ENCODE peak calls at places on chromosomes 13 and 19, in five cellular contexts. S is fibroblast of villous mesenchyme, Q is breast epithelium, L is WTC11, G is GM20000. O is an unnamed sample.

GRCh38 chr13:33004454-33004853 is 11.8 kb upstream of the KL start:
- DNase-seq in L (no peak), S (peak), G (no peak), Q (no peak), O (no peak)

GRCh38 chr19:53131732-53132131 is 978 bp downstream of the ZNF415 start:
- DNase-seq in L (no peak), Q (no peak), G (no peak), S (no peak), O (no peak)

GRCh38 chr13:42798118-42798517 is 16.7 kb downstream of the FAM216B start:
- DNase-seq in G (no peak), Q (no peak), L (no peak), S (no peak), O (no peak)

GRCh38 chr13:54614729-54615128 is 1586.1 kb downstream of the OLFM4 start:
- DNase-seq in Q (no peak), L (no peak), G (no peak), S (no peak), O (no peak)

GRCh38 chr19:15249912-15250634 is 17.8 kb upstream of the EPHX3 start:
- DNase-seq in S (peak), L (no peak), Q (no peak), G (no peak), O (no peak)

GRCh38 chr13:38630780-38631179 is 56.1 kb upstream of the FREM2 start:
- DNase-seq in S (peak), G (no peak), Q (no peak), L (no peak), O (no peak)

GRCh38 chr13:93847162-93847561 is 620.6 kb downstream of the GPC6 start:
- DNase-seq in S (peak), Q (no peak), G (no peak), L (no peak), O (no peak)

GRCh38 chr19:58328999-58329398 is 2.2 kb downstream of the ZSCAN22 start:
- DNase-seq in Q (no peak), S (no peak), L (peak), G (no peak), O (no peak)

GRCh38 chr13:80173224-80173623 is 167.7 kb downstream of the SPRY2 start:
- DNase-seq in G (no peak), S (no peak), Q (no peak), L (no peak), O (no peak)

GRCh38 chr13:99265823-99266426 is 7.7 kb upstream of the GPR18 start:
- DNase-seq in G (peak), Q (no peak), S (peak), L (no peak), O (no peak)

GRCh38 chr19:38003427-38004099 is 96.6 kb downstream of the SIPA1L3 start:
- DNase-seq in G (no peak), L (peak), S (peak), Q (peak), O (no peak)

GRCh38 chr13:91406619-91407018 is 8.2 kb downstream of the GPC5 start:
- DNase-seq in S (peak), L (peak), G (peak), Q (no peak), O (no peak)

GRCh38 chr13:75762066-75762937 is 126.2 kb downstream of the LMO7 start:
- DNase-seq in G (peak), S (peak), Q (no peak), L (no peak), O (no peak)

GRCh38 chr19:13610042-13610691 is 103.9 kb upstream of the CACNA1A start:
- DNase-seq in G (no peak), Q (no peak), S (no peak), L (peak), O (no peak)

GRCh38 chr19:50461066-50461875 is 15.0 kb upstream of the EMC10 start:
- DNase-seq in Q (peak), L (peak), S (peak), G (peak), O (no peak)

GRCh38 chr19:33350538-33351309 is 22.8 kb upstream of the CEBPG start:
- DNase-seq in G (no peak), L (no peak), S (peak), Q (peak), O (no peak)

GRCh38 chr13:99380921-99381645 is 73.9 kb upstream of the GPR183 start:
- DNase-seq in L (no peak), G (peak), Q (no peak), S (no peak), O (no peak)

GRCh38 chr19:38786572-38787265 is 2.3 kb upstream of the LGALS7B start:
- DNase-seq in S (no peak), Q (no peak), G (no peak), L (no peak), O (no peak)

GRCh38 chr13:85693889-85694511 is 105.2 kb downstream of the SLITRK6 start:
- DNase-seq in S (no peak), Q (no peak), G (no peak), L (no peak), O (no peak)

GRCh38 chr19:13980340-13980739 is 25.8 kb downstream of the RFX1 start:
- DNase-seq in G (no peak), S (no peak), Q (no peak), L (no peak), O (no peak)

GRCh38 chr13:47798194-47798593 is 202.9 kb downstream of the SUCLA2 start:
- DNase-seq in Q (no peak), G (no peak), L (no peak), S (no peak), O (no peak)

GRCh38 chr13:33612641-33613638 is 205.0 kb upstream of the RFC3 start:
- DNase-seq in L (no peak), G (peak), Q (no peak), S (no peak), O (no peak)

GRCh38 chr19:5142725-5143097 is 173.8 kb downstream of the KDM4B start:
- DNase-seq in S (no peak), L (no peak), G (no peak), Q (no peak), O (no peak)

GRCh38 chr13:93752506-93752905 is 525.9 kb downstream of the GPC6 start:
- DNase-seq in S (no peak), L (no peak), G (no peak), Q (no peak), O (no peak)

GRCh38 chr19:33749016-33749415 is 47.7 kb upstream of the KCTD15 start:
- DNase-seq in L (no peak), S (no peak), G (no peak), Q (no peak), O (no peak)

GRCh38 chr13:62321895-62322294 is 906.2 kb upstream of the PCDH20 start:
- DNase-seq in S (no peak), G (no peak), L (no peak), Q (no peak), O (no peak)

GRCh38 chr13:18212873-18213272 is 968.8 kb downstream of the TUBA3C start:
- DNase-seq in Q (no peak), L (no peak), G (peak), S (peak), O (no peak)

GRCh38 chr13:112970552-112971287 is 1.7 kb downstream of the MCF2L start:
- DNase-seq in L (no peak), G (no peak), S (no peak), Q (no peak), O (no peak)

GRCh38 chr19:56988271-56988670 is 131.5 kb upstream of the USP29 start:
- DNase-seq in S (no peak), G (no peak), L (no peak), Q (no peak), O (no peak)

GRCh38 chr19:17951151-17952040 is 15.5 kb upstream of the KCNN1 start:
- DNase-seq in G (peak), Q (no peak), L (peak), S (no peak), O (no peak)

GRCh38 chr19:8041553-8041952 is 11.0 kb upstream of the CCL25 start:
- DNase-seq in L (no peak), G (no peak), Q (no peak), S (no peak), O (no peak)

GRCh38 chr13:49561064-49561410 is 24.3 kb downstream of the RCBTB1 start:
- DNase-seq in G (no peak), S (peak), L (no peak), Q (no peak), O (no peak)

GRCh38 chr13:93535256-93535655 is 308.6 kb downstream of the GPC6 start:
- DNase-seq in S (peak), Q (no peak), G (no peak), L (no peak), O (no peak)

GRCh38 chr13:66635526-66635925 is 594.6 kb downstream of the PCDH9 start:
- DNase-seq in S (peak), G (no peak), L (no peak), Q (no peak), O (no peak)

GRCh38 chr19:6276447-6276846 is 3.3 kb downstream of the MLLT1 start:
- DNase-seq in G (no peak), L (no peak), S (peak), Q (no peak), O (no peak)

GRCh38 chr13:109431217-109431616 is 355.2 kb downstream of the IRS2 start:
- DNase-seq in L (no peak), Q (no peak), S (no peak), G (no peak), O (no peak)

GRCh38 chr13:111872475-111873150 is 194.3 kb upstream of the SOX1 start:
- DNase-seq in L (no peak), Q (no peak), S (no peak), G (no peak), O (no peak)

DNA sequence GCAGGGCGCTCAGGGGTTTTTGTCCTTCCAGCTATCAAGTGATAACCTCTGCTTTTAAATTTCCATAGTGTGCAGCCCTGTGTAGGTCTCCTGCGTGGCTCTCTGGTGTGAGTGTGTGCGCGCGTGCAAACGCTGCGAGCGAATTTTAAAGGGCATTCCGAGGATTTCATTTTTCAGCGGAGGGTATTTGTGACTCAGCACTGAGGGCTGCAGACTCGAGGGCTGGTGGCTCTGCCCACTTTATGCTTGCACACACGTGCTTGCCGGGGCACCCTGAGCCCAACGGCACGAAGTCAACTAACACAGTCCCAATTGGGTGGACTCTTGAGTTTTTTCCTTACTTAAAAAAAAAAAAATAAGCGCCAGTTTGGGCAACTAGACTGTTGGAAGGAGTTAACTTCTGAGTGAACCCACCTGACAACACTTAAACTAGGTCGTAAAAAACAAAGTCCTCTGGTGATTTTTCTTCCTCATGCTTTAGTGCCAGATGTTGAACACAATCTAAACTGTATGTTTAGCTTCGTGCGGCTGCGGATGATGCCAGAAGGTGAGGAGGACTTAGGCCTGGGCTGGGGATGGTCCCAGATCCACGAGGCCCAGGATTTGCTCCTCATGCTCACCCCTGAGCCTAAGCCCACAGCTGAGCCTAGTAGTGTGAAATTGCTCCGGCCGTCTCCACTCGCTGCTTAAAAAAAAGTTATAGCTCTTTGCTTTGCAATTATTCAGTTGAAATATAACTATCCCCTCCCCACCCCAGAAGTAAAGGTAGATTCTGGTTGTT is 2.1 kb downstream of the FGF9 start:
- DNase-seq in S (peak), G (no peak), Q (no peak), L (no peak), O (no peak)
- TF ChIP-seq CTCF in S (no peak), G (no peak), Q (no peak), L (no peak), O (no peak)

GRCh38 chr19:49064768-49065611 is at the start of gene NTF4:
- DNase-seq in L (peak), S (peak), Q (no peak), G (peak), O (no peak)
- TF ChIP-seq CTCF in L (no peak), S (no peak), Q (no peak), G (no peak), O (no peak)

GRCh38 chr19:678791-679388 is 2.7 kb downstream of the FSTL3 start:
- DNase-seq in L (no peak), G (no peak), S (no peak), Q (peak), O (no peak)

GRCh38 chr19:679418-680286 is 3.5 kb downstream of the FSTL3 start:
- DNase-seq in G (peak), Q (peak), S (peak), L (no peak), O (no peak)

GRCh38 chr19:681029-681626 is 4.9 kb downstream of the FSTL3 start:
- DNase-seq in G (peak), L (peak), S (no peak), Q (peak), O (no peak)

GRCh38 chr19:681638-682037 is 5.4 kb downstream of the FSTL3 start:
- DNase-seq in L (no peak), Q (no peak), G (no peak), S (no peak), O (no peak)

DNA sequence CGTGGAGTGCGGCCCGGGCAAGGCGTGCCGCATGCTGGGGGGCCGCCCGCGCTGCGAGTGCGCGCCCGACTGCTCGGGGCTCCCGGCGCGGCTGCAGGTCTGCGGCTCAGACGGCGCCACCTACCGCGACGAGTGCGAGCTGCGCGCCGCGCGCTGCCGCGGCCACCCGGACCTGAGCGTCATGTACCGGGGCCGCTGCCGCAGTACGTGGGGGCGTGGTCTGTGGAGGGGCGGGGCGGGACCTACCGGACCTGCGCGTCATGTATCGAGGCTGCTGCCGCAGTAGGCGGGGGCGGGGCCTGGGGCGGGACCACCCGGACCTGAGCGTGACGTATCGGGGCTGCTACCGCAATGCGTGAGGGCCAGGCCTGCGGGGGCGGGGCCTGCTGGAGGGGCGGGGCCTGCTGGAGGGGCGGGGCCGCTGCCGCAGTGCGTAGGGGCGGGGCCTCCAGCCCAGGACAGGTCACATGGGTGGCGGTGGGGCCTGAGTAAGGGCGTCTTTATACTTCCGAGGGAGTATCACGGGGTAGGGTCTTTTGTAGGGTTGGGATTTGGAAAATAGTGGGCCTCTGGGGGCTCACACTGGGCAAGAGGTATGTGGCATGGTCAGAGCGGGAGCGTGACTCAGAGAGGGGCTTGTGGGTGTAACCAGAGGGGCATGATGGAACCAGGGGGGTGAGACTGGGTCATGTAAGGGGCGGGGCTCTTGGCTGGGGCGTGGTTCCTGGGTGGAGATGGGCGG is 4.3 kb downstream of the FSTL3 start:
- DNase-seq in Q (peak), L (peak), G (peak), S (peak), O (peak)
- TF ChIP-seq CTCF in Q (peak), L (no peak), G (peak), S (peak), O (no peak)

GRCh38 chr19:12255372-12255771 is 39.3 kb downstream of the ZNF44 start:
- DNase-seq in Q (no peak), S (no peak), L (no peak), G (no peak), O (no peak)
- TF ChIP-seq CTCF in Q (no peak), S (no peak), L (no peak), G (no peak), O (no peak)